ENCODE peak calls at places on chromosomes 13 and 19, in eight cellular contexts. One of them, this sample, is unnamed.

GRCh38 chr13:101711307-101712025 is 259.0 kb downstream of the ITGBL1 start:
- DNase-seq in lower leg skin: no peak
- DNase-seq in B cell: no peak
- DNase-seq in IMR-90: no peak
- DNase-seq in endothelial cell of umbilical vein: no peak
- DNase-seq in GM13976: no peak
- DNase-seq in pancreas: no peak
- DNase-seq in stomach: no peak
- DNase-seq in this sample: no peak

GRCh38 chr13:26062853-26063444 is 11.1 kb upstream of the SHISA2 start:
- DNase-seq in IMR-90: peak; percentile 33
- DNase-seq in endothelial cell of umbilical vein: peak; percentile 64
- DNase-seq in B cell: no peak
- DNase-seq in lower leg skin: no peak
- DNase-seq in pancreas: no peak
- DNase-seq in GM13976: peak; percentile 38
- DNase-seq in stomach: peak; percentile 49
- DNase-seq in this sample: no peak

GRCh38 chr19:32890841-32891240 is 21.3 kb upstream of the SLC7A9 start:
- DNase-seq in lower leg skin: peak; percentile 61
- DNase-seq in stomach: no peak
- DNase-seq in pancreas: no peak
- DNase-seq in B cell: no peak
- DNase-seq in endothelial cell of umbilical vein: no peak
- DNase-seq in GM13976: no peak
- DNase-seq in IMR-90: no peak
- DNase-seq in this sample: no peak

GRCh38 chr19:28841531-28841930 is 371.4 kb downstream of the UQCRFS1 start:
- DNase-seq in stomach: no peak
- DNase-seq in IMR-90: no peak
- DNase-seq in lower leg skin: no peak
- DNase-seq in endothelial cell of umbilical vein: no peak
- DNase-seq in GM13976: no peak
- DNase-seq in B cell: no peak
- DNase-seq in pancreas: no peak
- DNase-seq in this sample: no peak

GRCh38 chr13:72507394-72508199 is 219.8 kb downstream of the MZT1 start:
- DNase-seq in stomach: no peak
- DNase-seq in endothelial cell of umbilical vein: no peak
- DNase-seq in pancreas: no peak
- DNase-seq in GM13976: no peak
- DNase-seq in IMR-90: no peak
- DNase-seq in lower leg skin: no peak
- DNase-seq in B cell: no peak
- DNase-seq in this sample: no peak

GRCh38 chr13:34469212-34469983 is 472.7 kb upstream of the NBEA start:
- DNase-seq in pancreas: no peak
- DNase-seq in GM13976: no peak
- DNase-seq in lower leg skin: no peak
- DNase-seq in B cell: no peak
- DNase-seq in stomach: no peak
- DNase-seq in endothelial cell of umbilical vein: peak; percentile 76
- DNase-seq in IMR-90: no peak
- DNase-seq in this sample: no peak

GRCh38 chr19:39362682-39363657 is 20.7 kb downstream of the SAMD4B start:
- DNase-seq in lower leg skin: no peak
- DNase-seq in pancreas: no peak
- DNase-seq in GM13976: no peak
- DNase-seq in IMR-90: peak; percentile 85
- DNase-seq in B cell: no peak
- DNase-seq in endothelial cell of umbilical vein: peak; percentile 27
- DNase-seq in stomach: no peak
- DNase-seq in this sample: no peak

GRCh38 chr19:44753932-44754742 is 5.6 kb downstream of the BCL3 start:
- DNase-seq in pancreas: peak; percentile 96
- DNase-seq in endothelial cell of umbilical vein: peak; percentile 55
- DNase-seq in IMR-90: peak; percentile 77
- DNase-seq in lower leg skin: peak; percentile 98
- DNase-seq in stomach: peak; percentile 96
- DNase-seq in GM13976: peak; percentile 84
- DNase-seq in B cell: peak; percentile 78
- DNase-seq in this sample: no peak

DNA sequence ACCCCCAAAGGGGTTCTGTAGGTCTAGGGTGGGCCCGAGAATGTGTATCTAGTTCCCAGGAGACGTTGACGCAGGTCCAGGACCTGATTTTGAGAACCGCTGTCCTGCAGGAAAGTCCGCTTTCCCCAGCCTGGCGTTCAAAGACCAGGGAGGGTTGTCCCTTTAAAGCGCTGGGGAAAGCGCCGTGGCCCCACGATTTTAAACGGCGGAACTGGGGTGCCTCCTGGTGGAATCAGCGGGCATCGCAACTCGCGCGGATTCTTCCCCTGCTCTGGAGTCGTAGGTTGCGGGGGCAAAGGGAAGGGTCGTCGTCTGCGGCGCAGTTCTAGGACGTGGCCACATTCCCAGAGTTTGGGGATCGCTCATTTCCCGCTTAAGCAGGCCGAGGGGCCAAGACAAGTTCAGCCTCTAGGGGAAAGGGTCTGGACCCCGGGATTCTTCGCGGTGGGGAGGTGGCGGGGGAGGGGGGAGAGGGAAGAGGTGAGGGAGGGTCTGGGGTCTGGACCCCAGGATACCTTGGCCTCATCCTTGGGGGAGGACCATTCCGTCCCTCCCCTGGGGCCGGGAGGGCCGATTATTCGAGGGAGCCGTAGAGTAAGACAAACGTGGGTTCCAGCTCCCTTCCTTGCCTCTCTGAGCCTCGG is 7.7 kb downstream of the PNMA8B start:
- DNase-seq in B cell: peak; percentile 60
- DNase-seq in stomach: peak; percentile 83
- DNase-seq in pancreas: peak; percentile 93
- DNase-seq in lower leg skin: peak; percentile 96
- DNase-seq in GM13976: peak; percentile 90
- DNase-seq in IMR-90: peak; percentile 63
- DNase-seq in endothelial cell of umbilical vein: peak; percentile 58
- DNase-seq in this sample: peak; percentile 79
- TF ChIP-seq CTCF in B cell: peak; percentile 83
- TF ChIP-seq CTCF in stomach: peak; percentile 94
- TF ChIP-seq CTCF in pancreas: peak; percentile 81
- TF ChIP-seq CTCF in lower leg skin: no peak
- TF ChIP-seq CTCF in GM13976: peak; percentile 86
- TF ChIP-seq CTCF in IMR-90: peak; percentile 99
- TF ChIP-seq CTCF in endothelial cell of umbilical vein: peak; percentile 88
- TF ChIP-seq CTCF in this sample: peak; percentile 96

GRCh38 chr19:13037718-13038117 is 42.4 kb downstream of the NFIX start:
- DNase-seq in IMR-90: no peak
- DNase-seq in endothelial cell of umbilical vein: no peak
- DNase-seq in B cell: no peak
- DNase-seq in stomach: no peak
- DNase-seq in lower leg skin: no peak
- DNase-seq in pancreas: no peak
- DNase-seq in GM13976: no peak
- DNase-seq in this sample: no peak

GRCh38 chr19:13037161-13037560 is 41.9 kb downstream of the NFIX start:
- DNase-seq in endothelial cell of umbilical vein: peak; percentile 72
- DNase-seq in lower leg skin: no peak
- DNase-seq in B cell: no peak
- DNase-seq in IMR-90: peak; percentile 85
- DNase-seq in pancreas: no peak
- DNase-seq in GM13976: no peak
- DNase-seq in stomach: no peak
- DNase-seq in this sample: no peak

GRCh38 chr19:13034636-13035035 is 39.4 kb downstream of the NFIX start:
- DNase-seq in GM13976: no peak
- DNase-seq in lower leg skin: no peak
- DNase-seq in stomach: no peak
- DNase-seq in B cell: no peak
- DNase-seq in IMR-90: no peak
- DNase-seq in endothelial cell of umbilical vein: no peak
- DNase-seq in pancreas: no peak
- DNase-seq in this sample: no peak

GRCh38 chr19:13035820-13036365 is 40.6 kb downstream of the NFIX start:
- DNase-seq in B cell: no peak
- DNase-seq in GM13976: no peak
- DNase-seq in pancreas: no peak
- DNase-seq in IMR-90: no peak
- DNase-seq in lower leg skin: no peak
- DNase-seq in stomach: no peak
- DNase-seq in endothelial cell of umbilical vein: no peak
- DNase-seq in this sample: no peak

DNA sequence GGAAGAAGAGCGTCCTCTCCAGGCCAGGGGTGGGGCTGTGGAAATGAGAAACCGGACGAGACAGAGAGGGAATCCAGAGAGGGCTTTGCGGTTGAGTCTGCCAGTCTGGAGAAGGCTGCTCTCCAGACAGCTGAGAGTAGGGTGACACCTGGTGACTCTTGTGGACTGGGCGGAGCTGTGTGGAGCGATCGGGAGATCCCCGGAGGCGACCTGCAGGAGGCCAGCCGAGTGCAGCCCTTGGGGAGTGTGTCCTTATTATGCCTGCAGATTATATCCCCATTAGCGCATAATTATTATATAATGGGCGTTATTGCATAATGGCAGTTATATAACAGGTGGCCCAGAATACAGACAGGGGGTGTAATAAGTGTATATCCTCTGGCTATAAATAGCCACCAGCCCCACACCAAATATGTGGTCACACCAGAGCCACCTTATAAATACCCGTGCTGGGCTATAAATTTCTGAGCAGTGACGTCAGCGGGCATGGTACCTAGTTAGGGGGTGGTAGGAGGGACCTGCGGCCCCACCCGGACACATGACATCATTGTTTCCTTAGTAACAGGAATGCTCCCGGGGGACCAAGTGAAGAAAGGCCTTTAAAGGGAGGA is 41.2 kb downstream of the NFIX start:
- DNase-seq in endothelial cell of umbilical vein: no peak
- DNase-seq in IMR-90: peak; percentile 29
- DNase-seq in pancreas: no peak
- DNase-seq in B cell: no peak
- DNase-seq in GM13976: no peak
- DNase-seq in stomach: peak; percentile 66
- DNase-seq in lower leg skin: no peak
- DNase-seq in this sample: no peak
- TF ChIP-seq CTCF in endothelial cell of umbilical vein: no peak
- TF ChIP-seq CTCF in IMR-90: no peak
- TF ChIP-seq CTCF in pancreas: no peak
- TF ChIP-seq CTCF in B cell: no peak
- TF ChIP-seq CTCF in GM13976: no peak
- TF ChIP-seq CTCF in stomach: no peak
- TF ChIP-seq CTCF in lower leg skin: no peak
- TF ChIP-seq CTCF in this sample: peak; percentile 14

GRCh38 chr13:110329798-110330461 is 22.8 kb downstream of the COL4A2 start:
- DNase-seq in IMR-90: peak; percentile 93
- DNase-seq in B cell: no peak
- DNase-seq in GM13976: no peak
- DNase-seq in stomach: no peak
- DNase-seq in endothelial cell of umbilical vein: no peak
- DNase-seq in lower leg skin: no peak
- DNase-seq in pancreas: no peak
- DNase-seq in this sample: no peak

GRCh38 chr13:110329258-110329657 is 22.2 kb downstream of the COL4A2 start:
- DNase-seq in IMR-90: no peak
- DNase-seq in GM13976: no peak
- DNase-seq in endothelial cell of umbilical vein: no peak
- DNase-seq in B cell: no peak
- DNase-seq in stomach: no peak
- DNase-seq in lower leg skin: no peak
- DNase-seq in pancreas: no peak
- DNase-seq in this sample: no peak

GRCh38 chr13:110328509-110328908 is 21.4 kb downstream of the COL4A2 start:
- DNase-seq in endothelial cell of umbilical vein: no peak
- DNase-seq in GM13976: no peak
- DNase-seq in stomach: no peak
- DNase-seq in lower leg skin: no peak
- DNase-seq in IMR-90: no peak
- DNase-seq in pancreas: no peak
- DNase-seq in B cell: no peak
- DNase-seq in this sample: no peak

GRCh38 chr13:110331362-110331761 is 24.3 kb downstream of the COL4A2 start:
- DNase-seq in lower leg skin: no peak
- DNase-seq in pancreas: no peak
- DNase-seq in stomach: no peak
- DNase-seq in GM13976: no peak
- DNase-seq in endothelial cell of umbilical vein: no peak
- DNase-seq in B cell: no peak
- DNase-seq in IMR-90: peak; percentile 69
- DNase-seq in this sample: no peak

DNA sequence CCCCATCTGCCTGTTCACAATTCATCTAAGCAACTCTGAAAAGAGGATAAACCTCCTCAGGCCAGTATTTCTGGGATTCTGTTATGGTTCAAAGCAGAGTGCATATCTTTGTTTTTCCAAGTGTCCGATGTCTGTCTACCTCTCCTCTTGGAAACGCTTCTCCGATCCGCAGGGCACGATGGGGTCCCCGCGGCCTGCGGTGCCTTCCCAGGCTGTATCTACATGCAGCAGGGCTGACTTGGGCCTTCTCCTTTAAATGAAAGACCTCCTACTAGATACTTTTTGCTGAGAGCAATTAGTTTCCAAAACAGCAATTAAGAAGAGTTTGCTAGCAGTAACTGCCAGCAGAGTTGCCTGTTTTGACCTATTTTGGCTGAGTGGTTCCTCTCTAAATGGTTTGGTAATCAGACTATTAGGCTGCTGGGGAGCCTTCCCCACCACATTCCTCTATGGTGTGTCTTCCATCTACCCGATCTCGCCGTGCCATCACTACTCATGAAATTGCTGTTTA is 23.5 kb downstream of the COL4A2 start:
- DNase-seq in IMR-90: peak; percentile 83
- DNase-seq in pancreas: no peak
- DNase-seq in lower leg skin: no peak
- DNase-seq in GM13976: no peak
- DNase-seq in endothelial cell of umbilical vein: no peak
- DNase-seq in stomach: no peak
- DNase-seq in B cell: no peak
- DNase-seq in this sample: no peak
- TF ChIP-seq CTCF in IMR-90: no peak
- TF ChIP-seq CTCF in pancreas: no peak
- TF ChIP-seq CTCF in lower leg skin: no peak
- TF ChIP-seq CTCF in GM13976: no peak
- TF ChIP-seq CTCF in endothelial cell of umbilical vein: no peak
- TF ChIP-seq CTCF in stomach: no peak
- TF ChIP-seq CTCF in B cell: no peak
- TF ChIP-seq CTCF in this sample: no peak

GRCh38 chr13:112969692-112970338 is 801 bp downstream of the MCF2L start:
- DNase-seq in B cell: no peak
- DNase-seq in stomach: no peak
- DNase-seq in lower leg skin: no peak
- DNase-seq in IMR-90: no peak
- DNase-seq in GM13976: no peak
- DNase-seq in endothelial cell of umbilical vein: no peak
- DNase-seq in pancreas: peak; percentile 20
- DNase-seq in this sample: no peak

GRCh38 chr13:112968380-112968909 is 569 bp upstream of the MCF2L start:
- DNase-seq in B cell: peak; percentile 56
- DNase-seq in pancreas: peak; percentile 87
- DNase-seq in IMR-90: no peak
- DNase-seq in GM13976: peak; percentile 61
- DNase-seq in stomach: peak; percentile 79
- DNase-seq in lower leg skin: no peak
- DNase-seq in endothelial cell of umbilical vein: no peak
- DNase-seq in this sample: no peak

GRCh38 chr13:112970552-112971287 is 1.7 kb downstream of the MCF2L start:
- DNase-seq in lower leg skin: no peak
- DNase-seq in B cell: no peak
- DNase-seq in stomach: no peak
- DNase-seq in GM13976: no peak
- DNase-seq in endothelial cell of umbilical vein: no peak
- DNase-seq in pancreas: peak; percentile 40
- DNase-seq in IMR-90: no peak
- DNase-seq in this sample: no peak

GRCh38 chr13:112967666-112968379 is 1.2 kb upstream of the MCF2L start:
- DNase-seq in pancreas: peak; percentile 33
- DNase-seq in B cell: no peak
- DNase-seq in lower leg skin: no peak
- DNase-seq in GM13976: no peak
- DNase-seq in stomach: no peak
- DNase-seq in endothelial cell of umbilical vein: no peak
- DNase-seq in IMR-90: no peak
- DNase-seq in this sample: no peak

GRCh38 chr13:112968910-112969691 is at the start of gene MCF2L:
- DNase-seq in IMR-90: peak; percentile 31
- DNase-seq in pancreas: peak; percentile 84
- DNase-seq in lower leg skin: no peak
- DNase-seq in GM13976: peak; percentile 68
- DNase-seq in endothelial cell of umbilical vein: peak; percentile 10
- DNase-seq in stomach: peak; percentile 56
- DNase-seq in B cell: no peak
- DNase-seq in this sample: peak; percentile 92
- TF ChIP-seq CTCF in IMR-90: peak; percentile 26
- TF ChIP-seq CTCF in pancreas: no peak
- TF ChIP-seq CTCF in lower leg skin: no peak
- TF ChIP-seq CTCF in GM13976: no peak
- TF ChIP-seq CTCF in endothelial cell of umbilical vein: no peak
- TF ChIP-seq CTCF in stomach: peak; percentile 8
- TF ChIP-seq CTCF in B cell: no peak
- TF ChIP-seq CTCF in this sample: no peak

This sample was measured in D721Med.